ENCODE peak calls at places on chromosomes 3 and 15, in seven cellular contexts. K is A549, R is HepG2, Y is H1, D is HCT116, P is K562, M is GM12878. S is an unnamed sample.

GRCh38 chr3:133023301-133023830 is 14.8 kb upstream of the TMEM108 start:
- DNase-seq in K (no peak), R (no peak), Y (no peak), D (no peak), P (no peak), M (no peak), S (no peak)

GRCh38 chr15:59260090-59260489 is 53.4 kb downstream of the LDHAL6B start:
- DNase-seq in K (no peak), R (no peak), Y (no peak), D (no peak), P (no peak), M (no peak), S (no peak)

GRCh38 chr3:119579366-119580147 is at the start of gene ADPRH:
- DNase-seq in K (peak), R (no peak), Y (no peak), D (peak), P (peak), M (no peak), S (peak)

GRCh38 chr3:25782938-25783660 is at the start of gene NGLY1:
- DNase-seq in K (peak), R (peak), Y (no peak), D (peak), P (peak), M (no peak), S (peak)

GRCh38 chr3:196624907-196625306 is 14.6 kb upstream of the NRROS start:
- DNase-seq in K (no peak), R (no peak), Y (no peak), D (no peak), P (no peak), M (no peak), S (no peak)

GRCh38 chr3:195025056-195025880 is 245.7 kb downstream of the XXYLT1 start:
- DNase-seq in K (no peak), R (no peak), Y (no peak), D (no peak), P (no peak), M (no peak), S (no peak)

GRCh38 chr15:58864602-58865419 is 68.7 kb downstream of the SLTM start:
- DNase-seq in K (no peak), R (peak), Y (peak), D (no peak), P (no peak), M (no peak), S (no peak)

GRCh38 chr3:13597661-13598060 is 48.7 kb downstream of the FBLN2 start:
- DNase-seq in K (no peak), R (no peak), Y (no peak), D (no peak), P (no peak), M (no peak), S (no peak)

GRCh38 chr3:8239718-8240698 is 261.6 kb upstream of the LMCD1 start:
- DNase-seq in K (peak), R (peak), Y (no peak), D (peak), P (peak), M (no peak), S (peak)

GRCh38 chr3:54951405-54951804 is 23.5 kb upstream of the LRTM1 start:
- DNase-seq in K (peak), R (peak), Y (peak), D (no peak), P (peak), M (no peak), S (peak)

GRCh38 chr15:79028411-79028964 is 62.1 kb downstream of the RASGRF1 start:
- DNase-seq in K (peak), R (peak), Y (peak), D (peak), P (peak), M (no peak), S (peak)

GRCh38 chr3:159783780-159784747 is 204.6 kb upstream of the IL12A start:
- DNase-seq in K (no peak), R (no peak), Y (no peak), D (no peak), P (no peak), M (peak), S (no peak)

GRCh38 chr3:15097889-15098288 is 1.1 kb downstream of the RBSN start:
- DNase-seq in K (no peak), R (no peak), Y (no peak), D (no peak), P (peak), M (peak), S (no peak)

GRCh38 chr3:14479591-14479990 is 60.6 kb downstream of the GRIP2 start:
- DNase-seq in K (no peak), R (no peak), Y (no peak), D (no peak), P (no peak), M (no peak), S (no peak)

GRCh38 chr3:127486337-127486944 is 104.1 kb downstream of the TPRA1 start:
- DNase-seq in K (no peak), R (no peak), Y (no peak), D (no peak), P (no peak), M (no peak), S (no peak)

GRCh38 chr3:171204942-171205341 is 178.4 kb upstream of the SLC2A2 start:
- DNase-seq in K (no peak), R (no peak), Y (no peak), D (no peak), P (no peak), M (no peak), S (no peak)

GRCh38 chr15:39580117-39580629 is 706 bp upstream of the THBS1 start:
- DNase-seq in K (peak), R (peak), Y (peak), D (peak), P (peak), M (no peak), S (peak)

GRCh38 chr15:55823191-55823670 is 80.3 kb upstream of the PRTG start:
- DNase-seq in K (no peak), R (no peak), Y (no peak), D (no peak), P (no peak), M (no peak), S (peak)

GRCh38 chr3:149011676-149012075 is 20.3 kb downstream of the GYG1 start:
- DNase-seq in K (no peak), R (no peak), Y (no peak), D (no peak), P (no peak), M (no peak), S (no peak)

GRCh38 chr15:55420171-55420871 is 12.0 kb downstream of the PIERCE2 start:
- DNase-seq in K (no peak), R (no peak), Y (no peak), D (no peak), P (no peak), M (no peak), S (no peak)

GRCh38 chr3:190543656-190544055 is 29.8 kb downstream of the IL1RAP start:
- DNase-seq in K (no peak), R (no peak), Y (no peak), D (no peak), P (no peak), M (no peak), S (no peak)

GRCh38 chr3:11583226-11583625 is 60.5 kb downstream of the VGLL4 start:
- DNase-seq in K (no peak), R (no peak), Y (no peak), D (no peak), P (no peak), M (no peak), S (peak)

GRCh38 chr3:55204417-55204816 is 276.6 kb upstream of the LRTM1 start:
- DNase-seq in K (no peak), R (no peak), Y (no peak), D (no peak), P (no peak), M (no peak), S (peak)

GRCh38 chr3:134462236-134463059 is 23.3 kb downstream of the ANAPC13 start:
- DNase-seq in K (no peak), R (no peak), Y (no peak), D (no peak), P (no peak), M (no peak), S (peak)

GRCh38 chr15:93070901-93071300 is 18.1 kb downstream of the RGMA start:
- DNase-seq in K (no peak), R (no peak), Y (no peak), D (no peak), P (no peak), M (no peak), S (no peak)

GRCh38 chr3:48656061-48656840 is 6.4 kb downstream of the CELSR3 start:
- DNase-seq in K (peak), R (peak), Y (peak), D (peak), P (no peak), M (no peak), S (peak)

GRCh38 chr15:42427429-42428223 is 63.3 kb downstream of the ZNF106 start:
- DNase-seq in K (no peak), R (no peak), Y (no peak), D (no peak), P (no peak), M (no peak), S (peak)

GRCh38 chr15:80152896-80153876 is at the start of gene FAH:
- DNase-seq in K (no peak), R (peak), Y (no peak), D (no peak), P (peak), M (no peak), S (peak)

GRCh38 chr3:185549651-185550111 is 2.7 kb downstream of the LIPH start:
- DNase-seq in K (peak), R (peak), Y (no peak), D (no peak), P (no peak), M (no peak), S (peak)

GRCh38 chr15:83904107-83904720 is 250.3 kb downstream of the ADAMTSL3 start:
- DNase-seq in K (no peak), R (no peak), Y (no peak), D (no peak), P (no peak), M (no peak), S (peak)

GRCh38 chr3:189121088-189121487 is 50.7 kb upstream of the TPRG1 start:
- DNase-seq in K (no peak), R (no peak), Y (no peak), D (no peak), P (no peak), M (no peak), S (no peak)

GRCh38 chr15:38745136-38745535 is 180.5 kb upstream of the RASGRP1 start:
- DNase-seq in K (no peak), R (no peak), Y (no peak), D (no peak), P (no peak), M (no peak), S (peak)

GRCh38 chr3:133670525-133670995 is 8.8 kb upstream of the TOPBP1 start:
- DNase-seq in K (no peak), R (peak), Y (no peak), D (no peak), P (no peak), M (no peak), S (no peak)

GRCh38 chr3:192545346-192545745 is 182.0 kb downstream of the FGF12 start:
- DNase-seq in K (no peak), R (no peak), Y (no peak), D (no peak), P (no peak), M (no peak), S (no peak)

GRCh38 chr3:176595307-176595706 is 602.0 kb downstream of the TBL1XR1 start:
- DNase-seq in K (no peak), R (no peak), Y (no peak), D (no peak), P (no peak), M (no peak), S (peak)
- TF ChIP-seq RAD21 in K (no peak), R (no peak), Y (no peak), D (no peak), P (no peak), M (no peak), S (no peak)

GRCh38 chr3:176262071-176262470 is 935.2 kb downstream of the TBL1XR1 start:
- DNase-seq in K (no peak), R (no peak), Y (no peak), D (no peak), P (no peak), M (no peak), S (no peak)
- TF ChIP-seq RAD21 in K (no peak), R (no peak), Y (no peak), D (no peak), P (no peak), M (no peak), S (no peak)

DNA sequence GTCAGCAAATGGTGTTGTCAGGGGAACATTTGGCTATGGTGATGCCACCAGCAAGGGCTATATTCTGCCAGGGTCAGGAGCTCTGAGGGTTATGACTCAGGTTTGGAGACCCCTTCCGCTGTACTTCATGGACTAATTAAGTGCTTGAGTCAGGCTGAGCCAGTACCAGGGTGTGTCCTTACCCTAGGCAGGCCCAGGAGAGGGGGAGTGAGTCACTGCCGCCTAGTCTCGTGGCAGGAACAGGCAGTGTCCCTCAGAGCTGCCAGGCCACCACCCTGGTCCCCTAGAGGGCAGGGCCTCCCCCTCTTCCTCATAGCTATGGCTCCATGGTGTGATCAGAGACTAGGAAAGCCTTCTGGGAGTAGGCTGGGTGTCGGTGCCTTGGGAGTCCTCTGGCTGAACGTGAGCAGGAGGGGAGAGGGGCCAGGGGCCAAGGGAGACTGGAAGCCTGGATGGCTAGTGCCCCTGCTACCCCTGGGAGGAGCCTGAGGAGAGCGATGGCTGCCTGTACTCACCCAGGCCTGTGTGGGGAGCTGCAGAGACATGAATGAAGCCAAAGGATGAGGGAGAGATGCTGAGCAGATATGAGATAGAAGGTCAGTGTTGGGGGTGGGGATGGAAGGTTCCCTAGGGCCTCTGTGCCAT is 10.6 kb downstream of the MAPKAPK3 start:
- DNase-seq in K (peak), R (no peak), Y (no peak), D (peak), P (peak), M (no peak), S (peak)
- TF ChIP-seq RAD21 in K (peak), R (no peak), Y (peak), D (no peak), P (peak), M (peak), S (peak)

GRCh38 chr3:106514431-106514830 is 645.6 kb upstream of the CBLB start:
- DNase-seq in K (no peak), R (no peak), Y (no peak), D (no peak), P (no peak), M (no peak), S (no peak)
- TF ChIP-seq RAD21 in K (no peak), R (no peak), Y (no peak), D (no peak), P (no peak), M (no peak), S (no peak)

DNA sequence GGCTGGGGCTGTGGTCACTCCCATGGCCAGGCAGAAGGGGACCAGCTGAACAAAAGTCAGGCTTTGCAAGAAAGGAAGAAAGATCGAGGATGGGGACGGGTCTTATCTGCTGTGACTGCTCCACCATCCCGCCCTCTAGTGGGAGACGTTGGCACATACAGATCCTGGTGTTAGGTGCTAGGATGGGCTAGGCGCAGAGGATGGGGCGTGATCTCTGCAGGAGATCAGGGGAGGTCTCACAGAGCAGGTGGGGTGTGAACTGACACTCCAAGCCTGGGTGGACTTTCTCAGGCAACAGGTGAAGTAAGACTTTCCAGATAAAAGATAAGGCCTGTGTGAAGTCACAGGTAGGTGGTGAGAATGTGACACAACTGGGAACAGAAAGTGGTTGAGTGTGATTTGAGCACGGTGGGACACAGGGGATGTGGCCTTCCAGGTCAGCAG is 141.9 kb upstream of the SMAD3 start:
- DNase-seq in K (peak), R (peak), Y (no peak), D (peak), P (peak), M (no peak), S (no peak)
- TF ChIP-seq RAD21 in K (peak), R (no peak), Y (peak), D (peak), P (peak), M (no peak), S (peak)

S was measured in IMR-90.